ENCODE peak calls at places on chromosomes 5 and 9, in nine cellular contexts. One of them, this sample, is unnamed.

GRCh38 chr5:1759378-1759970 is 40.2 kb downstream of the MRPL36 start:
- DNase-seq in fibroblast of pulmonary artery: no peak
- DNase-seq in skeletal muscle cell: no peak
- DNase-seq in GM06990: no peak
- DNase-seq in choroid plexus epithelial cell: no peak
- DNase-seq in astrocyte of the cerebellum: no peak
- DNase-seq in AG10803: no peak
- DNase-seq in IMR-90: no peak
- DNase-seq in left ventricle myocardium inferior: no peak
- DNase-seq in this sample: no peak

GRCh38 chr9:32701321-32702022 is 66.0 kb upstream of the TAF1L start:
- DNase-seq in astrocyte of the cerebellum: no peak
- DNase-seq in choroid plexus epithelial cell: no peak
- DNase-seq in IMR-90: peak
- DNase-seq in skeletal muscle cell: no peak
- DNase-seq in fibroblast of pulmonary artery: peak
- DNase-seq in left ventricle myocardium inferior: no peak
- DNase-seq in AG10803: peak
- DNase-seq in GM06990: no peak
- DNase-seq in this sample: no peak

GRCh38 chr9:137167113-137167751 is 2.6 kb downstream of the LRRC26 start:
- DNase-seq in fibroblast of pulmonary artery: no peak
- DNase-seq in IMR-90: no peak
- DNase-seq in left ventricle myocardium inferior: no peak
- DNase-seq in skeletal muscle cell: no peak
- DNase-seq in choroid plexus epithelial cell: no peak
- DNase-seq in AG10803: no peak
- DNase-seq in astrocyte of the cerebellum: no peak
- DNase-seq in GM06990: no peak
- DNase-seq in this sample: no peak

GRCh38 chr5:67234671-67235176 is 38.1 kb upstream of the CD180 start:
- DNase-seq in skeletal muscle cell: peak
- DNase-seq in left ventricle myocardium inferior: peak
- DNase-seq in fibroblast of pulmonary artery: peak
- DNase-seq in astrocyte of the cerebellum: peak
- DNase-seq in GM06990: no peak
- DNase-seq in AG10803: peak
- DNase-seq in IMR-90: peak
- DNase-seq in choroid plexus epithelial cell: peak
- DNase-seq in this sample: peak

GRCh38 chr5:154221371-154221896 is 30.9 kb downstream of the GALNT10 start:
- DNase-seq in choroid plexus epithelial cell: peak
- DNase-seq in skeletal muscle cell: peak
- DNase-seq in AG10803: peak
- DNase-seq in astrocyte of the cerebellum: peak
- DNase-seq in GM06990: no peak
- DNase-seq in fibroblast of pulmonary artery: peak
- DNase-seq in IMR-90: peak
- DNase-seq in left ventricle myocardium inferior: no peak
- DNase-seq in this sample: peak

GRCh38 chr5:37876245-37876644 is 36.4 kb upstream of the GDNF start:
- DNase-seq in IMR-90: no peak
- DNase-seq in left ventricle myocardium inferior: no peak
- DNase-seq in astrocyte of the cerebellum: no peak
- DNase-seq in AG10803: no peak
- DNase-seq in fibroblast of pulmonary artery: no peak
- DNase-seq in skeletal muscle cell: no peak
- DNase-seq in GM06990: no peak
- DNase-seq in choroid plexus epithelial cell: no peak
- DNase-seq in this sample: no peak

GRCh38 chr5:172179032-172179989 is 8.7 kb downstream of the STK10 start:
- DNase-seq in astrocyte of the cerebellum: peak
- DNase-seq in IMR-90: peak
- DNase-seq in left ventricle myocardium inferior: no peak
- DNase-seq in GM06990: peak
- DNase-seq in skeletal muscle cell: no peak
- DNase-seq in choroid plexus epithelial cell: peak
- DNase-seq in AG10803: no peak
- DNase-seq in fibroblast of pulmonary artery: peak
- DNase-seq in this sample: peak

GRCh38 chr5:143244000-143244736 is 159.3 kb downstream of the NR3C1 start:
- DNase-seq in left ventricle myocardium inferior: peak
- DNase-seq in AG10803: peak
- DNase-seq in astrocyte of the cerebellum: peak
- DNase-seq in skeletal muscle cell: peak
- DNase-seq in choroid plexus epithelial cell: peak
- DNase-seq in fibroblast of pulmonary artery: peak
- DNase-seq in GM06990: no peak
- DNase-seq in IMR-90: peak
- DNase-seq in this sample: peak

GRCh38 chr9:96071245-96072124 is 196.0 kb downstream of the ERCC6L2 start:
- DNase-seq in skeletal muscle cell: no peak
- DNase-seq in choroid plexus epithelial cell: peak
- DNase-seq in GM06990: no peak
- DNase-seq in IMR-90: peak
- DNase-seq in fibroblast of pulmonary artery: peak
- DNase-seq in astrocyte of the cerebellum: no peak
- DNase-seq in AG10803: peak
- DNase-seq in left ventricle myocardium inferior: no peak
- DNase-seq in this sample: peak

GRCh38 chr5:162248107-162248713 is 180.6 kb downstream of the GABRG2 start:
- DNase-seq in GM06990: no peak
- DNase-seq in left ventricle myocardium inferior: no peak
- DNase-seq in astrocyte of the cerebellum: no peak
- DNase-seq in fibroblast of pulmonary artery: no peak
- DNase-seq in skeletal muscle cell: no peak
- DNase-seq in IMR-90: no peak
- DNase-seq in AG10803: no peak
- DNase-seq in choroid plexus epithelial cell: no peak
- DNase-seq in this sample: no peak

GRCh38 chr9:132411091-132411508 is 1.1 kb downstream of the CFAP77 start:
- DNase-seq in choroid plexus epithelial cell: peak
- DNase-seq in fibroblast of pulmonary artery: peak
- DNase-seq in AG10803: peak
- DNase-seq in skeletal muscle cell: no peak
- DNase-seq in astrocyte of the cerebellum: no peak
- DNase-seq in IMR-90: peak
- DNase-seq in left ventricle myocardium inferior: peak
- DNase-seq in GM06990: peak
- DNase-seq in this sample: peak

GRCh38 chr5:91383956-91384300 is 811 bp upstream of the ARRDC3 start:
- DNase-seq in astrocyte of the cerebellum: no peak
- DNase-seq in GM06990: no peak
- DNase-seq in AG10803: no peak
- DNase-seq in fibroblast of pulmonary artery: no peak
- DNase-seq in left ventricle myocardium inferior: peak
- DNase-seq in choroid plexus epithelial cell: peak
- DNase-seq in skeletal muscle cell: no peak
- DNase-seq in IMR-90: no peak
- DNase-seq in this sample: no peak

DNA sequence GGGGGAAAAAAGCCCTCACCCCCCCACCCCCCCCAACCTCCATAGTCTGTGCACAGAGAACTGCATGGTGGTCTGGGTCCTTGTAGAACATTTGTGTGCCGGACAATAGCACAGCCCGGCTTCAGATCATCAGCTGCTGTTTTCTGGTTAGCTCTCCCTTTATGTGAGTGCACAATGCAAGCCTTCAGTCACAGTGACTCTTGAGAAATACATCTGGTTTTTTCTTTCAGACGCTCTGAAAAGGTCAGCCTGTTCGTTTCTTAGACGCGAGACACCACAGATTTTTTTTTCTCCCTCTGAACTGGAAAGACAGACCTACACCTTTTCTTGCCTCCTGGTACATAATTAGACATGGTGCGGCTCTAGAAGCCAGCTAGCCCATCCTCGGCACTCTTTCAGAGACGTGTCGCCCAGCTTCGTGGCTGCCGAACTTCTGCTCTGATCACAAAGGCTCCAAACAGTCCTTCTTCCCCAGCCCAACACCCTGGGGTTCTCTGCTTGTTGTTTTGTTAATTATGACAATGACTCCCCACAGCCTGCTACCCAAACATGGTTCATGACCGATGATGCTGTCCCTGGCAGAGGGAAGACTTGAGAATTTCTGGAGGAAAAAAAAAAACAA is 241.6 kb upstream of the ZNF462 start:
- DNase-seq in astrocyte of the cerebellum: no peak
- DNase-seq in IMR-90: no peak
- DNase-seq in fibroblast of pulmonary artery: no peak
- DNase-seq in skeletal muscle cell: peak
- DNase-seq in left ventricle myocardium inferior: no peak
- DNase-seq in AG10803: peak
- DNase-seq in choroid plexus epithelial cell: peak
- DNase-seq in GM06990: no peak
- DNase-seq in this sample: peak
- H3K4me3 ChIP-seq in astrocyte of the cerebellum: no peak
- H3K4me3 ChIP-seq in IMR-90: no peak
- H3K4me3 ChIP-seq in fibroblast of pulmonary artery: no peak
- H3K4me3 ChIP-seq in skeletal muscle cell: no peak
- H3K4me3 ChIP-seq in left ventricle myocardium inferior: no peak
- H3K4me3 ChIP-seq in AG10803: no peak
- H3K4me3 ChIP-seq in choroid plexus epithelial cell: no peak
- H3K4me3 ChIP-seq in GM06990: no peak
- H3K4me3 ChIP-seq in this sample: no peak

DNA sequence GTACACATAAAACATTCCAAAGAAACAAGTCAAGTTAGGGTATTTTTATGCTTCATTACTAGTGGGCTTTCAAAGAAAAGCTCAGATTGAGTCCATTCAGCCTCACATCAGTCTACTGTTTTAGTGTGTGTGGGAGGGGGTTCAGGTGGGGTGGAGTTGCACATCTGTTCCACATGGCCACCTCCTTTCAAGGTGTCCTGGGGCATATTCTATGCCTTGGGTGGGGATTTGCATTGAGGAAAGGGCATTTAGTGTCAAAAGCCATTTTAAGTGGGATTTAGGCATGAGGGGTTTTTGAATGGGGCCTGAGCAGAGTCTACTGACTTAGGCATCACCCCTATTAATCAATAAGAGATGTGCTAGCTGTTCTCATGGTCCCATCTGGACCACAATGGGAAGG is 983.1 kb downstream of the TLE4 start:
- DNase-seq in fibroblast of pulmonary artery: no peak
- DNase-seq in skeletal muscle cell: no peak
- DNase-seq in GM06990: no peak
- DNase-seq in choroid plexus epithelial cell: no peak
- DNase-seq in astrocyte of the cerebellum: no peak
- DNase-seq in left ventricle myocardium inferior: no peak
- DNase-seq in IMR-90: no peak
- DNase-seq in AG10803: no peak
- DNase-seq in this sample: no peak
- H3K4me3 ChIP-seq in fibroblast of pulmonary artery: no peak
- H3K4me3 ChIP-seq in skeletal muscle cell: no peak
- H3K4me3 ChIP-seq in GM06990: no peak
- H3K4me3 ChIP-seq in choroid plexus epithelial cell: no peak
- H3K4me3 ChIP-seq in astrocyte of the cerebellum: no peak
- H3K4me3 ChIP-seq in left ventricle myocardium inferior: no peak
- H3K4me3 ChIP-seq in IMR-90: no peak
- H3K4me3 ChIP-seq in AG10803: no peak
- H3K4me3 ChIP-seq in this sample: no peak

GRCh38 chr9:104905931-104906330 is 22.0 kb downstream of the ABCA1 start:
- DNase-seq in GM06990: no peak
- DNase-seq in IMR-90: no peak
- DNase-seq in AG10803: peak
- DNase-seq in skeletal muscle cell: no peak
- DNase-seq in astrocyte of the cerebellum: no peak
- DNase-seq in choroid plexus epithelial cell: no peak
- DNase-seq in fibroblast of pulmonary artery: peak
- DNase-seq in left ventricle myocardium inferior: no peak
- DNase-seq in this sample: no peak
- H3K4me3 ChIP-seq in GM06990: no peak
- H3K4me3 ChIP-seq in IMR-90: no peak
- H3K4me3 ChIP-seq in AG10803: no peak
- H3K4me3 ChIP-seq in skeletal muscle cell: no peak
- H3K4me3 ChIP-seq in astrocyte of the cerebellum: no peak
- H3K4me3 ChIP-seq in choroid plexus epithelial cell: no peak
- H3K4me3 ChIP-seq in fibroblast of pulmonary artery: no peak
- H3K4me3 ChIP-seq in left ventricle myocardium inferior: no peak
- H3K4me3 ChIP-seq in this sample: no peak

GRCh38 chr5:80487444-80487828 is 464 bp upstream of the FAM151B start:
- DNase-seq in choroid plexus epithelial cell: no peak
- DNase-seq in left ventricle myocardium inferior: no peak
- DNase-seq in skeletal muscle cell: no peak
- DNase-seq in AG10803: no peak
- DNase-seq in fibroblast of pulmonary artery: no peak
- DNase-seq in astrocyte of the cerebellum: no peak
- DNase-seq in IMR-90: no peak
- DNase-seq in GM06990: no peak
- DNase-seq in this sample: no peak
- H3K4me3 ChIP-seq in choroid plexus epithelial cell: peak
- H3K4me3 ChIP-seq in left ventricle myocardium inferior: peak
- H3K4me3 ChIP-seq in skeletal muscle cell: peak
- H3K4me3 ChIP-seq in AG10803: peak
- H3K4me3 ChIP-seq in fibroblast of pulmonary artery: peak
- H3K4me3 ChIP-seq in astrocyte of the cerebellum: peak
- H3K4me3 ChIP-seq in IMR-90: peak
- H3K4me3 ChIP-seq in GM06990: peak
- H3K4me3 ChIP-seq in this sample: peak

GRCh38 chr5:14777187-14777586 is 94.4 kb downstream of the ANKH start:
- DNase-seq in choroid plexus epithelial cell: peak
- DNase-seq in GM06990: no peak
- DNase-seq in left ventricle myocardium inferior: no peak
- DNase-seq in fibroblast of pulmonary artery: no peak
- DNase-seq in IMR-90: no peak
- DNase-seq in skeletal muscle cell: no peak
- DNase-seq in astrocyte of the cerebellum: no peak
- DNase-seq in AG10803: no peak
- DNase-seq in this sample: no peak
- H3K4me3 ChIP-seq in choroid plexus epithelial cell: no peak
- H3K4me3 ChIP-seq in GM06990: no peak
- H3K4me3 ChIP-seq in left ventricle myocardium inferior: no peak
- H3K4me3 ChIP-seq in fibroblast of pulmonary artery: no peak
- H3K4me3 ChIP-seq in IMR-90: no peak
- H3K4me3 ChIP-seq in skeletal muscle cell: no peak
- H3K4me3 ChIP-seq in astrocyte of the cerebellum: no peak
- H3K4me3 ChIP-seq in AG10803: no peak
- H3K4me3 ChIP-seq in this sample: no peak

DNA sequence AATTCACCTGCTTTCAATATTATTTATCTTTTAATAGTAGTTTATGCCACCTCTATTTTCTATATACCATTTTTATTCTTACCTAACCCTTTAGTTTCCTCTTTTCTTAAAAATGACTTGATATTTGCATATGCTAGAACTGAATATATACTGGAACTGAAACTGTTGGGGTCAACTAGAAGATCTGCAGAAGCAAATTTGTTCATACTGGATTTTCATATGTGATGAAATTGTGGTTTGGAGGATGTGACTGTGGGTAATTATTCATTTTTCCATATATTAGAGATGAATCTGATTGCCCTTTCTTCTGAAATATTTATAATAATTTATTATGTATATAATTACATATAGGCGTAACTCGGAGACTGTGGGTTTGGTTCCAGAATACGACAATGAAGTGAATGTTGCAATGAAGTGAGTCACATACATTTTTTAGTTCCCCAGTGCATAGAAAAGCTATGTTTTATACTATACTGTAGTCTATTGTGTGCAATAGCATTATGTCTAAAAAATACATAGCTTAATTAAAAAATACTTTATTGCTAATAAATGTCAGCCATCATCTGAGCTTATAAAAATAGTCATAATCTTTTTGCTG is 149.1 kb downstream of the ATP10B start:
- DNase-seq in fibroblast of pulmonary artery: no peak
- DNase-seq in IMR-90: no peak
- DNase-seq in left ventricle myocardium inferior: no peak
- DNase-seq in choroid plexus epithelial cell: no peak
- DNase-seq in astrocyte of the cerebellum: no peak
- DNase-seq in AG10803: no peak
- DNase-seq in skeletal muscle cell: no peak
- DNase-seq in GM06990: peak
- DNase-seq in this sample: no peak
- H3K4me3 ChIP-seq in fibroblast of pulmonary artery: no peak
- H3K4me3 ChIP-seq in IMR-90: no peak
- H3K4me3 ChIP-seq in left ventricle myocardium inferior: no peak
- H3K4me3 ChIP-seq in choroid plexus epithelial cell: no peak
- H3K4me3 ChIP-seq in astrocyte of the cerebellum: no peak
- H3K4me3 ChIP-seq in AG10803: no peak
- H3K4me3 ChIP-seq in skeletal muscle cell: no peak
- H3K4me3 ChIP-seq in GM06990: no peak
- H3K4me3 ChIP-seq in this sample: no peak